ENCODE peak calls at places on chromosomes 2 and 18, in eight cellular contexts. M is pancreas, W is HepG2, B is H9, Y is iPS DF 6.9, S is K562, X is ovary, Z is psoas muscle. J is an unnamed sample.
A peak's percentile ranks its signal among the peaks of the same experiment; 100 is the strongest.

GRCh38 chr18:21463718-21464117 is 136.8 kb downstream of the ESCO1 start:
- DNase-seq in Y (no peak), W (no peak), Z (no peak), S (no peak), X (no peak), M (no peak), B (no peak), J (no peak)

GRCh38 chr2:18149660-18150246 is 271.3 kb downstream of the KCNS3 start:
- DNase-seq in B (no peak), W (peak; percentile 31), Z (no peak), Y (no peak), S (peak; percentile 20), M (no peak), X (no peak), J (peak; percentile 61)

GRCh38 chr2:1282552-1282951 is 130.7 kb upstream of the TPO start:
- DNase-seq in M (no peak), Z (no peak), X (peak; percentile 52), Y (no peak), W (no peak), B (no peak), S (peak; percentile 54), J (peak; percentile 14)

GRCh38 chr2:667332-668000 is 9.7 kb downstream of the TMEM18 start:
- DNase-seq in Y (no peak), Z (no peak), S (peak; percentile 40), X (no peak), M (peak; percentile 48), W (peak; percentile 58), B (peak; percentile 31), J (peak; percentile 76)

GRCh38 chr2:29603341-29603740 is 318.0 kb downstream of the ALK start:
- DNase-seq in X (no peak), S (no peak), B (no peak), M (no peak), W (no peak), Y (no peak), Z (no peak), J (no peak)

GRCh38 chr2:193793914-193794313 is 1599.2 kb upstream of the TMEFF2 start:
- DNase-seq in B (no peak), S (no peak), X (no peak), Y (no peak), W (no peak), M (no peak), Z (no peak), J (no peak)

GRCh38 chr18:76361219-76361618 is 133.8 kb downstream of the ZNF516 start:
- DNase-seq in X (no peak), S (no peak), Y (no peak), W (no peak), B (no peak), M (no peak), Z (no peak), J (no peak)

GRCh38 chr2:218785103-218785502 is 3.2 kb downstream of the CYP27A1 start:
- DNase-seq in Z (no peak), Y (no peak), X (no peak), S (no peak), W (peak; percentile 58), M (no peak), B (no peak), J (no peak)

GRCh38 chr2:170024721-170025120 is 153.2 kb upstream of the MYO3B start:
- DNase-seq in Y (no peak), S (no peak), Z (no peak), X (no peak), B (no peak), M (no peak), W (no peak), J (no peak)

DNA sequence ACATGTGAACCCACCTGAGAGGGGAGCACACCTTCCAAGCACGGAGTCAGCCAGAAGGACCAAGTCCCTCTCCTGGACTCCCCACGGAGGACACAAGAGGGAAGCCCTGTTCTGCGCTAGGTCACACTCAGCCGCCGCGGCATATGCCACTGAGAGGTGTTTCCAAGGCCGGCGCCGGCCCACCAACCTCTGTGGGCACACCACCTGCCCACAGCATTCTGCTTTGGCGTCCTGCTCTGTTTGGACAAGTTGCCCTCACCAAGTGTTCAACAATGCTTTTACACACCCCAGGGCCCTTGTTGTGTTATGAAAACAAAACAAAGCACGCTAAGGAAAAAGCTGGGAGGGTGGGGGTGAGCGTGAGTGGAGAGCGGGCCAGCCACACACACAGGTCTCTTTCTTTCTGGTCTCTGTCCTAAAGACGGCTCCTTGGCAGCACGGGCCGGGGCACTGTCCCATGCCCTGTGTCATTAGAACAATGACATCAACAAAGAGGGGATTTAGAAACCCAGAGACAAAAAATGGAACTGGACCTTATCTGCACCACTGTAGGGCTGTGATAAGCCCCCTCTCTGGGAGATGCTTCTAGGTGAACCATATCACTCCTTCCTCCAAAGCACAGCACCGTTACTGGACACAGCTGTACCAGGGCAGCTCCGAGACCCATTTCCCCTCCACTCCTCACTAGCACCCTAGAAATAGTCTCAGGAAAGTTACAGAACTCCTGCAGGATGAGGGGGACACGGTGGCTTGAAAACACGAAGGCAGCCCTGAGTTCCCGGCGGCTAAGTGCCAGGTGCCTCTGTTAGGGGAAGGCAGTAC is 17.0 kb downstream of the SMAD7 start:
- DNase-seq in X (no peak), Y (no peak), M (no peak), W (no peak), B (no peak), S (peak; percentile 72), Z (no peak), J (no peak)
- H3K4me1 ChIP-seq in X (peaks cover 42% of the 10 kb centered on the region), Y (peaks cover 36% of the 10 kb centered on the region), M (peaks cover 77% of the 10 kb centered on the region), W (peaks cover 97% of the 10 kb centered on the region), B (peaks cover 15% of the 10 kb centered on the region), S (peaks cover 52% of the 10 kb centered on the region), Z (peaks cover 86% of the 10 kb centered on the region), J (peaks cover 87% of the 10 kb centered on the region)

GRCh38 chr2:16650287-16651249 is 15.1 kb downstream of the CYRIA start:
- DNase-seq in W (no peak), S (no peak), X (no peak), M (no peak), Y (no peak), B (no peak), Z (no peak), J (no peak)
- H3K4me1 ChIP-seq in W (peaks cover 13% of the 10 kb centered on the region), S (peaks cover 56% of the 10 kb centered on the region), X (peaks cover 13% of the 10 kb centered on the region), M (peaks cover 17% of the 10 kb centered on the region), Y (no peaks in the 10 kb centered on the region), B (peaks cover 2% of the 10 kb centered on the region), Z (peaks cover 62% of the 10 kb centered on the region), J (peaks cover 10% of the 10 kb centered on the region)

DNA sequence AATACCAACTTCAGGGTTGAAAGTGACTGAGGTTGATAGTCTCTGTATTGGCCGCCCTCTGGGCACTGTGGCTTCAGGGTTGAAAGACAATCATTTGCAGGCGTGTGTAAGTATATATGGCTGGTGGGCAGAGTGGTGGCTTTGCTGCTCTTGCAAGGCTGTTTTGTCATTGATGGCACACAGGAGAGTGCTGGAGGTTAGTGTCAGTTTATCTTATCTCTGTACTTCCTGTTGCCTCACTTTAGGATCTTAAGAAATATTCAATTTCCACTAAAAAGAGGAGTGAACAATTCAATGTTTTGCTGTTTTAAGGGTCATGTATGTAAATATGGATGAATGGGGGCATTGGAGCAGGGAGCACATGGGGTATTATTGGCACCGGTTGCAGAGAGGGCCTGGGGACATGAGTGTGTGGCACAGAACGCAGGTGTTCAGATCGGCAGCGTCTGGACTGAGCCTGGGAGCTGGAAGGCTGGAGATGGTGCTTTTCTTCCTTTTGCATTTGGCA is 51.5 kb downstream of the NCK2 start:
- DNase-seq in Y (no peak), W (no peak), S (peak; percentile 30), M (no peak), Z (no peak), B (no peak), X (no peak), J (peak; percentile 33)
- H3K4me1 ChIP-seq in Y (peaks cover 6% of the 10 kb centered on the region), W (peaks cover 50% of the 10 kb centered on the region), S (peaks cover 57% of the 10 kb centered on the region), M (peaks cover 28% of the 10 kb centered on the region), Z (peaks cover 52% of the 10 kb centered on the region), B (peaks cover 7% of the 10 kb centered on the region), X (peaks cover 13% of the 10 kb centered on the region), J (peaks cover 17% of the 10 kb centered on the region)

DNA sequence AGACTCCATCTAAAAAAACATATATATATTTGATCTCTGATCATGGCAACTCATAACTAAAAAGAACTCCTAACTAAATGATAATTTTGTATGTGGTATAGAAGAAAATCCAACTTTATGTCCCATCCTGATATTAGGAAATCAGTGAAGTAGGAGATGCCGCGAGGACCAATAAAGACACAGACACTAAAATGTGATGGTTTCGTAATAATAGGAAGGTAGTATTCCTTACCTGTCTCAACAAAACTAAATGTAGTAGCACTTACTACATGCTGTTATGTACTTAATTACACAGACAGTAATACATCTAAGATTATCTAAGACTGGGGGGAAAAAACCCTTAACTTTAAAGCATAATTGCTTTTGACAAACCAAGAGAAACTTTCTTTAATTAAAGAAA is 63.5 kb downstream of the TRIP12 start:
- DNase-seq in S (no peak), B (no peak), X (no peak), M (no peak), W (no peak), Y (no peak), Z (no peak), J (no peak)
- H3K4me1 ChIP-seq in S (no peaks in the 10 kb centered on the region), B (no peaks in the 10 kb centered on the region), X (no peaks in the 10 kb centered on the region), M (peaks cover 8% of the 10 kb centered on the region), W (no peaks in the 10 kb centered on the region), Y (no peaks in the 10 kb centered on the region), Z (no peaks in the 10 kb centered on the region), J (no peaks in the 10 kb centered on the region)

GRCh38 chr2:8496617-8497016 is 185.2 kb upstream of the ID2 start:
- DNase-seq in M (no peak), Y (no peak), Z (no peak), X (no peak), W (no peak), S (no peak), B (no peak), J (no peak)
- H3K4me1 ChIP-seq in M (peaks cover 39% of the 10 kb centered on the region), Y (no peaks in the 10 kb centered on the region), Z (no peaks in the 10 kb centered on the region), X (peaks cover 10% of the 10 kb centered on the region), W (peaks cover 53% of the 10 kb centered on the region), S (no peaks in the 10 kb centered on the region), B (no peaks in the 10 kb centered on the region), J (peaks cover 11% of the 10 kb centered on the region)

GRCh38 chr18:55317832-55318231 is 270.2 kb downstream of the TCF4 start:
- DNase-seq in Y (no peak), S (no peak), X (no peak), Z (no peak), B (no peak), M (no peak), W (no peak), J (no peak)
- H3K4me1 ChIP-seq in Y (peaks cover 4% of the 10 kb centered on the region), S (no peaks in the 10 kb centered on the region), X (peaks cover 6% of the 10 kb centered on the region), Z (peaks cover 56% of the 10 kb centered on the region), B (peaks cover 4% of the 10 kb centered on the region), M (no peaks in the 10 kb centered on the region), W (no peaks in the 10 kb centered on the region), J (peaks cover 4% of the 10 kb centered on the region)

J was measured in cardiac muscle cell.